ENCODE peak calls at places on chromosomes 6 and 20, in ten cellular contexts. G is lower lobe of right lung; S is hypothalamus; K is endothelial cell of umbilical vein; O is iPS DF 6.9; L is activated CD4-positive, alpha-beta T cell treated with anti-CD3 and anti-CD28 coated beads, Interleukin-2, amount 50 U/mL, for 1 hour; Z is progenitor cell of endocrine pancreas; Y is activated CD8-positive, alpha-beta memory T cell treated with anti-CD3 and anti-CD28 coated beads for 4 hours; N is NCI-H1436; F is NCI-H524. U is an unnamed sample.

GRCh38 chr20:44138859-44139258 is 48.1 kb downstream of the JPH2 start:
- DNase-seq in F (no peak), G (no peak), L (no peak), Z (no peak), N (no peak), S (no peak), Y (no peak), O (no peak), K (no peak), U (peak; percentile 76)

GRCh38 chr20:2357114-2357513 is 23.6 kb upstream of the TGM6 start:
- DNase-seq in L (no peak), Z (no peak), N (no peak), Y (no peak), F (no peak), K (no peak), S (no peak), G (no peak), O (no peak), U (no peak)

GRCh38 chr20:22379472-22379871 is 204.9 kb downstream of the FOXA2 start:
- DNase-seq in Z (no peak), S (no peak), F (no peak), L (no peak), O (no peak), Y (no peak), N (no peak), K (no peak), G (no peak), U (no peak)

GRCh38 chr20:56400001-56400640 is 7.7 kb downstream of the CSTF1 start:
- DNase-seq in L (peak; percentile 61), Y (peak; percentile 48), N (peak; percentile 43), G (no peak), F (peak; percentile 15), Z (peak; percentile 21), K (peak; percentile 74), S (peak; percentile 55), O (peak; percentile 37), U (peak; percentile 48)

GRCh38 chr20:19129976-19130612 is 82.3 kb upstream of the SLC24A3 start:
- DNase-seq in O (no peak), Y (no peak), N (peak; percentile 1), S (no peak), Z (no peak), G (no peak), K (no peak), L (no peak), F (no peak), U (no peak)

GRCh38 chr6:53984581-53984980 is 126.7 kb upstream of the MLIP start:
- DNase-seq in Z (no peak), Y (no peak), G (no peak), S (no peak), N (no peak), L (no peak), O (no peak), K (no peak), F (peak; percentile 26), U (no peak)

GRCh38 chr6:110703906-110704594 is 111.2 kb downstream of the CDK19 start:
- DNase-seq in G (no peak), N (no peak), L (no peak), K (no peak), Y (no peak), S (no peak), Z (no peak), O (no peak), F (no peak), U (no peak)

GRCh38 chr20:31707994-31708744 is 14.5 kb downstream of the BCL2L1 start:
- DNase-seq in G (peak; percentile 54), Z (no peak), O (no peak), K (no peak), Y (no peak), L (no peak), F (peak; percentile 94), S (peak; percentile 16), N (peak; percentile 82), U (peak; percentile 62)

GRCh38 chr6:145841668-145842067 is 27.1 kb upstream of the FBXO30 start:
- DNase-seq in N (no peak), Z (no peak), S (no peak), G (no peak), K (no peak), F (no peak), L (no peak), O (no peak), Y (no peak), U (no peak)

GRCh38 chr20:62965363-62965771 is 12.9 kb downstream of the SLC17A9 start:
- DNase-seq in K (no peak), G (no peak), Z (no peak), O (no peak), S (no peak), L (no peak), N (no peak), Y (no peak), F (no peak), U (no peak)

GRCh38 chr20:8627386-8628030 is 441.4 kb upstream of the PLCB4 start:
- DNase-seq in Y (no peak), F (no peak), Z (no peak), S (no peak), K (peak; percentile 22), N (no peak), O (no peak), L (no peak), G (no peak), U (no peak)

GRCh38 chr6:84568971-84569370 is 195.4 kb downstream of the TBX18 start:
- DNase-seq in Y (no peak), N (peak; percentile 9), L (no peak), O (no peak), G (no peak), Z (no peak), S (no peak), K (peak; percentile 64), F (peak; percentile 7), U (no peak)

GRCh38 chr20:38888059-38888831 is 38.0 kb upstream of the FAM83D start:
- DNase-seq in N (no peak), L (no peak), S (peak; percentile 76), K (no peak), O (no peak), G (no peak), Z (no peak), F (no peak), Y (no peak), U (no peak)

GRCh38 chr20:20548527-20549266 is 163.7 kb downstream of the RALGAPA2 start:
- DNase-seq in K (no peak), S (no peak), F (peak; percentile 94), N (peak; percentile 32), L (no peak), Y (no peak), G (no peak), O (no peak), Z (no peak), U (no peak)

GRCh38 chr20:469746-470490 is 7.6 kb upstream of the TBC1D20 start:
- DNase-seq in S (no peak), N (no peak), O (no peak), G (no peak), L (no peak), K (no peak), F (no peak), Y (no peak), Z (no peak), U (no peak)

GRCh38 chr6:152309648-152310047 is 327.5 kb downstream of the SYNE1 start:
- DNase-seq in S (peak; percentile 15), Z (no peak), O (no peak), N (no peak), G (no peak), K (no peak), F (no peak), Y (peak; percentile 39), L (peak; percentile 66), U (no peak)

GRCh38 chr20:38579219-38579618 is 1.8 kb upstream of the ADIG start:
- DNase-seq in K (no peak), G (no peak), L (no peak), S (no peak), Z (no peak), O (no peak), F (no peak), N (no peak), Y (no peak), U (no peak)

GRCh38 chr20:63895202-63895885 is 418 bp downstream of the DNAJC5 start:
- DNase-seq in L (no peak), N (no peak), F (peak; percentile 20), S (no peak), G (no peak), K (no peak), O (no peak), Z (no peak), Y (no peak), U (no peak)

GRCh38 chr6:127748290-127748689 is 152.6 kb downstream of the THEMIS start:
- DNase-seq in Z (no peak), N (no peak), G (no peak), L (no peak), F (no peak), Y (no peak), O (no peak), K (no peak), S (no peak), U (no peak)

GRCh38 chr6:41519305-41519747 is 26.9 kb upstream of the FOXP4 start:
- DNase-seq in N (no peak), K (no peak), Z (peak; percentile 27), F (no peak), O (no peak), S (no peak), L (no peak), G (no peak), Y (no peak), U (no peak)

GRCh38 chr6:21348462-21349195 is 244.9 kb upstream of the SOX4 start:
- DNase-seq in F (no peak), K (peak; percentile 58), G (peak; percentile 53), S (no peak), Y (no peak), L (no peak), Z (no peak), N (no peak), O (no peak), U (no peak)

GRCh38 chr6:17477356-17477755 is 84.0 kb downstream of the CAP2 start:
- DNase-seq in N (no peak), Y (no peak), O (no peak), L (no peak), S (no peak), F (no peak), G (no peak), K (no peak), Z (no peak), U (no peak)

GRCh38 chr6:11207199-11207968 is 25.1 kb downstream of the NEDD9 start:
- DNase-seq in G (peak; percentile 75), O (no peak), Z (no peak), N (no peak), F (no peak), L (no peak), S (peak; percentile 4), Y (no peak), K (peak; percentile 96), U (no peak)

GRCh38 chr20:31936430-31936829 is 15.4 kb downstream of the PDRG1 start:
- DNase-seq in S (no peak), F (no peak), Y (no peak), Z (no peak), K (no peak), L (no peak), N (no peak), O (no peak), G (no peak), U (no peak)

GRCh38 chr6:144899161-144899560 is 614.0 kb downstream of the UTRN start:
- DNase-seq in S (no peak), F (no peak), N (no peak), Y (no peak), L (no peak), O (no peak), K (no peak), Z (no peak), G (no peak), U (no peak)

U was measured in tibial artery.